ENCODE peak calls at places on chromosomes 16 and 17, in six cellular contexts. One of them, this sample, is unnamed.
A peak's percentile ranks its signal among the peaks of the same experiment; 100 is the strongest.

GRCh38 chr16:83742076-83742475 is 65.7 kb upstream of the HSBP1 start:
- DNase-seq in fibroblast of villous mesenchyme: no peak
- DNase-seq in adrenal gland: no peak
- DNase-seq in tibial nerve: no peak
- DNase-seq in uterus: no peak
- DNase-seq in HL-60: no peak
- DNase-seq in this sample: peak; percentile 1

GRCh38 chr17:8275421-8276290 is 12.8 kb upstream of the RANGRF start:
- DNase-seq in fibroblast of villous mesenchyme: no peak
- DNase-seq in adrenal gland: no peak
- DNase-seq in tibial nerve: no peak
- DNase-seq in uterus: no peak
- DNase-seq in HL-60: no peak
- DNase-seq in this sample: no peak

GRCh38 chr16:73951541-73951940 is 345.1 kb upstream of the PSMD7 start:
- DNase-seq in fibroblast of villous mesenchyme: no peak
- DNase-seq in adrenal gland: no peak
- DNase-seq in tibial nerve: no peak
- DNase-seq in uterus: no peak
- DNase-seq in HL-60: no peak
- DNase-seq in this sample: no peak

GRCh38 chr17:9104370-9105041 is 83.2 kb downstream of the NTN1 start:
- DNase-seq in fibroblast of villous mesenchyme: no peak
- DNase-seq in adrenal gland: no peak
- DNase-seq in tibial nerve: no peak
- DNase-seq in uterus: no peak
- DNase-seq in HL-60: no peak
- DNase-seq in this sample: no peak

GRCh38 chr17:2054262-2054739 is 602 bp upstream of the HIC1 start:
- DNase-seq in fibroblast of villous mesenchyme: peak; percentile 62
- DNase-seq in adrenal gland: peak; percentile 63
- DNase-seq in tibial nerve: no peak
- DNase-seq in uterus: peak; percentile 74
- DNase-seq in HL-60: no peak
- DNase-seq in this sample: peak; percentile 52

GRCh38 chr17:35390663-35391062 is 17.2 kb upstream of the SLFN11 start:
- DNase-seq in fibroblast of villous mesenchyme: peak; percentile 12
- DNase-seq in adrenal gland: no peak
- DNase-seq in tibial nerve: no peak
- DNase-seq in uterus: no peak
- DNase-seq in HL-60: no peak
- DNase-seq in this sample: peak; percentile 59

GRCh38 chr16:25051446-25052160 is 36.4 kb upstream of the ARHGAP17 start:
- DNase-seq in fibroblast of villous mesenchyme: peak; percentile 82
- DNase-seq in adrenal gland: peak; percentile 29
- DNase-seq in tibial nerve: no peak
- DNase-seq in uterus: no peak
- DNase-seq in HL-60: no peak
- DNase-seq in this sample: peak; percentile 90

GRCh38 chr16:84513111-84514065 is 8.9 kb upstream of the MEAK7 start:
- DNase-seq in fibroblast of villous mesenchyme: peak; percentile 83
- DNase-seq in adrenal gland: no peak
- DNase-seq in tibial nerve: no peak
- DNase-seq in uterus: no peak
- DNase-seq in HL-60: no peak
- DNase-seq in this sample: peak; percentile 54

GRCh38 chr17:34261568-34261967 is 6.5 kb downstream of the CCL2 start:
- DNase-seq in fibroblast of villous mesenchyme: no peak
- DNase-seq in adrenal gland: no peak
- DNase-seq in tibial nerve: no peak
- DNase-seq in uterus: no peak
- DNase-seq in HL-60: no peak
- DNase-seq in this sample: no peak

GRCh38 chr16:24419709-24420108 is 119.7 kb upstream of the RBBP6 start:
- DNase-seq in fibroblast of villous mesenchyme: no peak
- DNase-seq in adrenal gland: no peak
- DNase-seq in tibial nerve: no peak
- DNase-seq in uterus: no peak
- DNase-seq in HL-60: no peak
- DNase-seq in this sample: no peak

GRCh38 chr17:7208027-7208571 is 11.5 kb downstream of the DLG4 start:
- DNase-seq in fibroblast of villous mesenchyme: no peak
- DNase-seq in adrenal gland: no peak
- DNase-seq in tibial nerve: no peak
- DNase-seq in uterus: no peak
- DNase-seq in HL-60: no peak
- DNase-seq in this sample: no peak

GRCh38 chr17:81310963-81311550 is 15.9 kb upstream of the SLC38A10 start:
- DNase-seq in fibroblast of villous mesenchyme: no peak
- DNase-seq in adrenal gland: no peak
- DNase-seq in tibial nerve: no peak
- DNase-seq in uterus: no peak
- DNase-seq in HL-60: no peak
- DNase-seq in this sample: no peak

GRCh38 chr17:81309859-81310839 is 15.0 kb upstream of the SLC38A10 start:
- DNase-seq in fibroblast of villous mesenchyme: no peak
- DNase-seq in adrenal gland: no peak
- DNase-seq in tibial nerve: no peak
- DNase-seq in uterus: no peak
- DNase-seq in HL-60: no peak
- DNase-seq in this sample: no peak

GRCh38 chr17:81308161-81308560 is 13.1 kb upstream of the SLC38A10 start:
- DNase-seq in fibroblast of villous mesenchyme: no peak
- DNase-seq in adrenal gland: no peak
- DNase-seq in tibial nerve: no peak
- DNase-seq in uterus: no peak
- DNase-seq in HL-60: no peak
- DNase-seq in this sample: no peak

GRCh38 chr17:81307636-81308035 is 12.5 kb upstream of the SLC38A10 start:
- DNase-seq in fibroblast of villous mesenchyme: no peak
- DNase-seq in adrenal gland: no peak
- DNase-seq in tibial nerve: no peak
- DNase-seq in uterus: no peak
- DNase-seq in HL-60: no peak
- DNase-seq in this sample: no peak

DNA sequence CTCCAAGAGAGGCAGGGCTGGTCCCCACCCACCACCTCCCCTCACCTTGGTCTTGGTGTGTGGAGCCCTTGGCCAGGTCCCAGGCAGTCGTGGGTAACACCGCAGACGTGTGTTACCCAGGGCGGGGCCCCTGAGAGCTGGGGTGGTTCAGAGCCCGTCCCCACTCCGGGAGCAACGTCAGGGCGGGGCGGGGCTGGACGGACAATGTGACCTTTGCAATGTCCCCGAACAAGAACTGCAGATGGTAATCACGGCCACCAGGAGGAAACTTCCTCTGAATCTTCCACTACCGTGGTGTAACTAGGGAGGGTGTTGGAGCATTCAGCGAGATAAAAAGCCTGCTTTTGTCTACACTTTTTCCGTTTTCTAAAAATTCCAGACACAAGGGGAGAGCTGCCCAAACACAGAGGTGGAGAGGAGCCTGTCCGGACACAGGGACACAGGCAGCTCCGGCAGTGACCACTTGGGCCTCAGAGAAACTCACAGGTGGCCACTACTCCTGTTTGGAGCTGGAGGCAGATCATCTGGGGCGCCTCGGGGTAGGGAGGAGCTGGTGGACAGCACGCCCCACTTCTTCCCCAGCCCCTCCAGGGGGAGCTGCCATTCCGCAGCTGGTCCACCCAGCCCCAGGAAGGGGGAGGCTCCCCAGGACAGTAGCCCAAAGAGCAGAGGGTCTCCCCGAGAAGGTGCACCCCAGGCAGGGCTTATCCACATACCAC is 14.2 kb upstream of the SLC38A10 start:
- DNase-seq in fibroblast of villous mesenchyme: peak; percentile 78
- DNase-seq in adrenal gland: peak; percentile 93
- DNase-seq in tibial nerve: peak; percentile 86
- DNase-seq in uterus: peak; percentile 82
- DNase-seq in HL-60: peak; percentile 75
- DNase-seq in this sample: peak; percentile 62
- TF ChIP-seq CTCF in fibroblast of villous mesenchyme: peak; percentile 48
- TF ChIP-seq CTCF in adrenal gland: peak; percentile 35
- TF ChIP-seq CTCF in tibial nerve: peak; percentile 85
- TF ChIP-seq CTCF in uterus: peak; percentile 14
- TF ChIP-seq CTCF in HL-60: peak; percentile 35
- TF ChIP-seq CTCF in this sample: peak; percentile 50

GRCh38 chr16:11479916-11480315 is 106.8 kb downstream of the LITAF start:
- DNase-seq in fibroblast of villous mesenchyme: no peak
- DNase-seq in adrenal gland: no peak
- DNase-seq in tibial nerve: no peak
- DNase-seq in uterus: no peak
- DNase-seq in HL-60: no peak
- DNase-seq in this sample: no peak
- H3K4me3 ChIP-seq in fibroblast of villous mesenchyme: no peak overlapping the region
- H3K4me3 ChIP-seq in adrenal gland: no peak overlapping the region
- H3K4me3 ChIP-seq in tibial nerve: no peak overlapping the region
- H3K4me3 ChIP-seq in uterus: no peak overlapping the region
- H3K4me3 ChIP-seq in HL-60: no peak overlapping the region
- H3K4me3 ChIP-seq in this sample: no peak overlapping the region

DNA sequence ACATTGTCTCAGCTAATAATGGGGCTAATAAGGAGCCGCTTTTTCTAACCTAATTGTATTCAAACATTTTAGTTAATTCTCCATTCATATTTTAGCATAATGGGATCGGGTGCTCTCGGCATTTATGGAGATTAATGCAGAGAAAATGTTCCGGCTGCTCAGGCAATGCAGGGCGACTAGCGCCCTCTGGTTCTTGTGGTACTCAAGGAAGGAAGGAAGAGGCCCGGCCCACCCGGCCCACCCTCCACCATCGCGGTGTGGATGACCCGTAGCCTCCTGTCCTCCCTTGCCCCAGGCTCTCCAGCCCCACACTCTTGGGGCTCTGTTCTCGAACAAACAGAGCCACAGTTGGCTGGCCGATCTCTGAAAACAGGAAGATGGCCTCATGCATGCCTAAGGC is 21.1 kb upstream of the ABCC3 start:
- DNase-seq in fibroblast of villous mesenchyme: no peak
- DNase-seq in adrenal gland: no peak
- DNase-seq in tibial nerve: no peak
- DNase-seq in uterus: no peak
- DNase-seq in HL-60: no peak
- DNase-seq in this sample: no peak
- TF ChIP-seq CTCF in fibroblast of villous mesenchyme: no peak
- TF ChIP-seq CTCF in adrenal gland: no peak
- TF ChIP-seq CTCF in tibial nerve: no peak
- TF ChIP-seq CTCF in uterus: no peak
- TF ChIP-seq CTCF in HL-60: no peak
- TF ChIP-seq CTCF in this sample: no peak

GRCh38 chr17:75183999-75184884 is 1.5 kb upstream of the SUMO2 start:
- DNase-seq in fibroblast of villous mesenchyme: no peak
- DNase-seq in adrenal gland: no peak
- DNase-seq in tibial nerve: no peak
- DNase-seq in uterus: no peak
- DNase-seq in HL-60: no peak
- DNase-seq in this sample: no peak
- H3K4me3 ChIP-seq in fibroblast of villous mesenchyme: no peak overlapping the region
- H3K4me3 ChIP-seq in adrenal gland: no peak overlapping the region
- H3K4me3 ChIP-seq in tibial nerve: no peak overlapping the region
- H3K4me3 ChIP-seq in uterus: no peak overlapping the region
- H3K4me3 ChIP-seq in HL-60: no peak overlapping the region
- H3K4me3 ChIP-seq in this sample: no peak overlapping the region

This sample was measured in cardiac fibroblast.